ENCODE peak calls at places on chromosomes 1 and 21, in seven cellular contexts. One of them, this sample, is unnamed.

GRCh38 chr1:38785285-38786039 is 74.1 kb downstream of the RRAGC start:
- DNase-seq in SK-N-SH: no peak
- DNase-seq in esophagus muscularis mucosa: no peak
- DNase-seq in HCT116: no peak
- DNase-seq in GM23338: no peak
- DNase-seq in stomach: no peak
- DNase-seq in breast epithelium: no peak
- DNase-seq in this sample: peak; percentile 28

GRCh38 chr1:86774305-86775304 is 70.2 kb downstream of the SH3GLB1 start:
- DNase-seq in GM23338: peak; percentile 54
- DNase-seq in esophagus muscularis mucosa: no peak
- DNase-seq in breast epithelium: no peak
- DNase-seq in SK-N-SH: no peak
- DNase-seq in stomach: peak; percentile 41
- DNase-seq in HCT116: peak; percentile 49
- DNase-seq in this sample: no peak

GRCh38 chr1:147641695-147642592 is 28.4 kb downstream of the ACP6 start:
- DNase-seq in GM23338: peak; percentile 88
- DNase-seq in HCT116: peak; percentile 32
- DNase-seq in esophagus muscularis mucosa: no peak
- DNase-seq in stomach: peak; percentile 50
- DNase-seq in breast epithelium: no peak
- DNase-seq in SK-N-SH: peak; percentile 61
- DNase-seq in this sample: peak; percentile 20

GRCh38 chr1:236052227-236052993 is 12.5 kb downstream of the NID1 start:
- DNase-seq in SK-N-SH: no peak
- DNase-seq in stomach: no peak
- DNase-seq in GM23338: no peak
- DNase-seq in esophagus muscularis mucosa: no peak
- DNase-seq in HCT116: no peak
- DNase-seq in breast epithelium: no peak
- DNase-seq in this sample: no peak

GRCh38 chr1:154420172-154420571 is 15.0 kb downstream of the IL6R start:
- DNase-seq in esophagus muscularis mucosa: peak; percentile 97
- DNase-seq in stomach: peak; percentile 72
- DNase-seq in breast epithelium: peak; percentile 76
- DNase-seq in HCT116: no peak
- DNase-seq in GM23338: no peak
- DNase-seq in SK-N-SH: peak; percentile 46
- DNase-seq in this sample: no peak

GRCh38 chr1:6141601-6142000 is 38.5 kb downstream of the CHD5 start:
- DNase-seq in esophagus muscularis mucosa: no peak
- DNase-seq in stomach: no peak
- DNase-seq in GM23338: peak; percentile 81
- DNase-seq in SK-N-SH: no peak
- DNase-seq in HCT116: no peak
- DNase-seq in breast epithelium: no peak
- DNase-seq in this sample: no peak

GRCh38 chr21:28099296-28099695 is 893.4 kb downstream of the LTN1 start:
- DNase-seq in SK-N-SH: no peak
- DNase-seq in GM23338: no peak
- DNase-seq in esophagus muscularis mucosa: no peak
- DNase-seq in HCT116: no peak
- DNase-seq in stomach: no peak
- DNase-seq in breast epithelium: no peak
- DNase-seq in this sample: no peak

GRCh38 chr1:90133133-90133532 is 138.2 kb downstream of the ZNF326 start:
- DNase-seq in stomach: no peak
- DNase-seq in breast epithelium: peak; percentile 24
- DNase-seq in esophagus muscularis mucosa: no peak
- DNase-seq in HCT116: peak; percentile 31
- DNase-seq in GM23338: peak; percentile 83
- DNase-seq in SK-N-SH: peak; percentile 24
- DNase-seq in this sample: peak; percentile 61

GRCh38 chr1:59730759-59731478 is 83.8 kb upstream of the HOOK1 start:
- DNase-seq in breast epithelium: peak; percentile 47
- DNase-seq in GM23338: no peak
- DNase-seq in stomach: peak; percentile 74
- DNase-seq in HCT116: peak; percentile 71
- DNase-seq in SK-N-SH: no peak
- DNase-seq in esophagus muscularis mucosa: peak; percentile 96
- DNase-seq in this sample: no peak

GRCh38 chr1:226404063-226404903 is 3.6 kb downstream of the PARP1 start:
- DNase-seq in stomach: no peak
- DNase-seq in HCT116: no peak
- DNase-seq in GM23338: no peak
- DNase-seq in SK-N-SH: peak; percentile 38
- DNase-seq in breast epithelium: no peak
- DNase-seq in esophagus muscularis mucosa: no peak
- DNase-seq in this sample: no peak

GRCh38 chr1:166908942-166909341 is 32.9 kb upstream of the TADA1 start:
- DNase-seq in GM23338: no peak
- DNase-seq in HCT116: no peak
- DNase-seq in breast epithelium: no peak
- DNase-seq in esophagus muscularis mucosa: no peak
- DNase-seq in SK-N-SH: no peak
- DNase-seq in stomach: no peak
- DNase-seq in this sample: no peak

GRCh38 chr1:151346082-151346768 is 827 bp downstream of the RFX5 start:
- DNase-seq in stomach: no peak
- DNase-seq in HCT116: no peak
- DNase-seq in breast epithelium: no peak
- DNase-seq in GM23338: peak; percentile 3
- DNase-seq in SK-N-SH: no peak
- DNase-seq in esophagus muscularis mucosa: no peak
- DNase-seq in this sample: no peak

GRCh38 chr1:37038079-37038702 is 3.9 kb upstream of the GRIK3 start:
- DNase-seq in SK-N-SH: peak; percentile 54
- DNase-seq in breast epithelium: peak; percentile 50
- DNase-seq in esophagus muscularis mucosa: no peak
- DNase-seq in stomach: no peak
- DNase-seq in GM23338: peak; percentile 63
- DNase-seq in HCT116: peak; percentile 7
- DNase-seq in this sample: no peak

GRCh38 chr1:70288171-70288570 is 66.4 kb downstream of the ANKRD13C start:
- DNase-seq in GM23338: no peak
- DNase-seq in stomach: no peak
- DNase-seq in esophagus muscularis mucosa: no peak
- DNase-seq in HCT116: no peak
- DNase-seq in SK-N-SH: no peak
- DNase-seq in breast epithelium: no peak
- DNase-seq in this sample: no peak

GRCh38 chr1:36847761-36848160 is 186.6 kb downstream of the GRIK3 start:
- DNase-seq in SK-N-SH: peak; percentile 68
- DNase-seq in stomach: no peak
- DNase-seq in breast epithelium: no peak
- DNase-seq in HCT116: no peak
- DNase-seq in GM23338: peak; percentile 64
- DNase-seq in esophagus muscularis mucosa: no peak
- DNase-seq in this sample: no peak

GRCh38 chr1:63794927-63795326 is 21.1 kb downstream of the ROR1 start:
- DNase-seq in SK-N-SH: no peak
- DNase-seq in HCT116: no peak
- DNase-seq in breast epithelium: no peak
- DNase-seq in esophagus muscularis mucosa: no peak
- DNase-seq in GM23338: peak; percentile 88
- DNase-seq in stomach: no peak
- DNase-seq in this sample: no peak

GRCh38 chr21:27040738-27041137 is 73.8 kb upstream of the ADAMTS5 start:
- DNase-seq in SK-N-SH: no peak
- DNase-seq in esophagus muscularis mucosa: no peak
- DNase-seq in HCT116: no peak
- DNase-seq in breast epithelium: no peak
- DNase-seq in stomach: no peak
- DNase-seq in GM23338: no peak
- DNase-seq in this sample: no peak

GRCh38 chr1:237760981-237761380 is 129.7 kb downstream of the ZP4 start:
- DNase-seq in stomach: no peak
- DNase-seq in breast epithelium: no peak
- DNase-seq in GM23338: no peak
- DNase-seq in esophagus muscularis mucosa: no peak
- DNase-seq in SK-N-SH: no peak
- DNase-seq in HCT116: no peak
- DNase-seq in this sample: no peak

GRCh38 chr1:233240839-233241682 is 54.5 kb downstream of the PCNX2 start:
- DNase-seq in breast epithelium: peak; percentile 28
- DNase-seq in esophagus muscularis mucosa: peak; percentile 91
- DNase-seq in stomach: peak; percentile 65
- DNase-seq in GM23338: peak; percentile 53
- DNase-seq in SK-N-SH: peak; percentile 53
- DNase-seq in HCT116: no peak
- DNase-seq in this sample: no peak

GRCh38 chr1:27601771-27602509 is 2.0 kb downstream of the AHDC1 start:
- DNase-seq in GM23338: no peak
- DNase-seq in SK-N-SH: peak; percentile 73
- DNase-seq in esophagus muscularis mucosa: no peak
- DNase-seq in HCT116: no peak
- DNase-seq in breast epithelium: peak; percentile 64
- DNase-seq in stomach: peak; percentile 74
- DNase-seq in this sample: no peak

DNA sequence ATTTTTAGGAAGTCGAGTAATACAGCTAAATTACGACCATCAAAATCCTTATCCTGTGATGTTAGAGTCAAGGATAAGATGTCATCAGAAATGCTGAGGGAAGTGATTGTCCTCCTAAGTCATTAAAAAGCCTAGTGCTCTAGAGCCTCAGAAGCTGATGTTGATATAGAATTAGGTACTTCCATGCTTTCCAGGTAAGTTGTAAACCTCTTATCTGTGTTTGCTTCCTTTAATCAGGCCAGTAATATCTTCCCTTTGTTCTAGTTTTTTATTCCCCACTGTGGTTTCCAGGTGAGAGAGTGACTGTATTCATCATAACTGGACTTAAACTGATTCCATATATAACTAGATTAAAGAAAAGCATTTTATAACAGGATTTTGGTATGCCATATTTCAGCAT is 44.4 kb downstream of the SMG7 start:
- DNase-seq in GM23338: no peak
- DNase-seq in esophagus muscularis mucosa: no peak
- DNase-seq in HCT116: no peak
- DNase-seq in SK-N-SH: no peak
- DNase-seq in stomach: no peak
- DNase-seq in breast epithelium: no peak
- DNase-seq in this sample: no peak
- H3K27ac ChIP-seq in GM23338: no peak overlapping the region
- H3K27ac ChIP-seq in esophagus muscularis mucosa: no peak overlapping the region
- H3K27ac ChIP-seq in HCT116: no peak overlapping the region
- H3K27ac ChIP-seq in SK-N-SH: no peak overlapping the region
- H3K27ac ChIP-seq in stomach: no peak overlapping the region
- H3K27ac ChIP-seq in breast epithelium: no peak overlapping the region
- H3K27ac ChIP-seq in this sample: no peak overlapping the region

DNA sequence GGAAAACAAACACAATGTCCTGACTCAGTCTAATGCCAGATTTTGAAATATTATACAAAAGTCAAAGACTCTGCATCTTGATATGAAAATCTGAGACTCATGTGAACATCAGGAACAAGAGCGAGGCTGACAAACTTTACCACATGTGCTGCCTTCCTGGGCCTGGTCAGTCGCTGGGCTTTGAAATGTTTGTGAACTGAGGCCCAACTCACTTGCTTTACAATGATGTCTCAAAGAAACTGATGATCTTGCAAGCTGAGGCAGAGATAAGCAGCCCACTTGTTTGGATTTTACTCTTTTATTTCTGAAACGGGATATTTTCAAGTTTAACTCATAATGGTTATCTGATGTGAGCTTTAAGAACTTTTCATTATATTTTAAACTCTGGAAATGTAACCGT is 2.1 kb downstream of the BCAR3 start:
- DNase-seq in stomach: no peak
- DNase-seq in GM23338: no peak
- DNase-seq in SK-N-SH: no peak
- DNase-seq in esophagus muscularis mucosa: no peak
- DNase-seq in breast epithelium: no peak
- DNase-seq in HCT116: no peak
- DNase-seq in this sample: no peak
- H3K4me3 ChIP-seq in stomach: no peak overlapping the region
- H3K4me3 ChIP-seq in GM23338: no peak overlapping the region
- H3K4me3 ChIP-seq in SK-N-SH: peak overlapping the region; percentile 86
- H3K4me3 ChIP-seq in esophagus muscularis mucosa: no peak overlapping the region
- H3K4me3 ChIP-seq in breast epithelium: no peak overlapping the region
- H3K4me3 ChIP-seq in HCT116: peak overlapping the region; percentile 77
- H3K4me3 ChIP-seq in this sample: no peak overlapping the region

DNA sequence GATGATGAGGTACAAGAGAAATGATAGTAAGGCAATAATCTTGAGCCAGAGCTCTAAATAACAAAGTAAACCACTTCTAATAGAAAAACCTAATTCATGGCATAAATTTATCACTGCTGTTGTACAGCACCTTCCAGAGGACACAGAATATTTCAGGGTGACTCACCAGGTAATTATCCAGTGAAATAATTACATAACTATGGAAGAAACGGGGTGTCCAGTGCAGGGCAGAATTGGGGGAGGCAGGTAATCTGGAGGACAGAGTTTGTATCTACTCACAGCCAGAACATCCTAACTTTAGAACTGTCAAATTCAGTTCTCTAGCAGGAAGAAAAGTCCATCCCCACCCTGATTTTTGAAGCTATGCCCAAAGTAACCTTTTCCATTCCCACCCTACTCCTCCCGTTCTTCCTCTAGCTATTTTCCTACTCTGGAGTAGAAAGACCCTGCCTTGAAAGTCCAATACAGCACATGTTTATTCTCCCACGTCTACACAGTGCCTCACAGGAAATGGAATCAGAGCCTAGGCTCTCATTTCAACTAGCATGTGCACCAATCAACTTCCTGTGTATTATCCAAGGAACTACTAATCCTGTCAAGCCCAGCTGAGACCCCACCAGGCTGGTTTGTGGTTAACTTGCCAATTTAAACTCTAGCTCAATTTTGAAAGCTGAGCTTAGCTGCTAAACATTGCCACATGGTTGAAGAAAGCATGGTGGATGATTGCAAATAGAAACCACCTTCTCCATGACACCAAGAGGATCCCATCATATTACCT is 96.6 kb downstream of the PTPN14 start:
- DNase-seq in breast epithelium: no peak
- DNase-seq in esophagus muscularis mucosa: no peak
- DNase-seq in GM23338: no peak
- DNase-seq in HCT116: no peak
- DNase-seq in stomach: no peak
- DNase-seq in SK-N-SH: no peak
- DNase-seq in this sample: peak; percentile 83
- TF ChIP-seq POLR2AphosphoS5 in breast epithelium: no peak
- TF ChIP-seq POLR2AphosphoS5 in esophagus muscularis mucosa: no peak
- TF ChIP-seq POLR2AphosphoS5 in GM23338: no peak
- TF ChIP-seq POLR2AphosphoS5 in HCT116: no peak
- TF ChIP-seq POLR2AphosphoS5 in stomach: no peak
- TF ChIP-seq POLR2AphosphoS5 in SK-N-SH: peak; percentile 32
- TF ChIP-seq POLR2AphosphoS5 in this sample: peak; percentile 35

DNA sequence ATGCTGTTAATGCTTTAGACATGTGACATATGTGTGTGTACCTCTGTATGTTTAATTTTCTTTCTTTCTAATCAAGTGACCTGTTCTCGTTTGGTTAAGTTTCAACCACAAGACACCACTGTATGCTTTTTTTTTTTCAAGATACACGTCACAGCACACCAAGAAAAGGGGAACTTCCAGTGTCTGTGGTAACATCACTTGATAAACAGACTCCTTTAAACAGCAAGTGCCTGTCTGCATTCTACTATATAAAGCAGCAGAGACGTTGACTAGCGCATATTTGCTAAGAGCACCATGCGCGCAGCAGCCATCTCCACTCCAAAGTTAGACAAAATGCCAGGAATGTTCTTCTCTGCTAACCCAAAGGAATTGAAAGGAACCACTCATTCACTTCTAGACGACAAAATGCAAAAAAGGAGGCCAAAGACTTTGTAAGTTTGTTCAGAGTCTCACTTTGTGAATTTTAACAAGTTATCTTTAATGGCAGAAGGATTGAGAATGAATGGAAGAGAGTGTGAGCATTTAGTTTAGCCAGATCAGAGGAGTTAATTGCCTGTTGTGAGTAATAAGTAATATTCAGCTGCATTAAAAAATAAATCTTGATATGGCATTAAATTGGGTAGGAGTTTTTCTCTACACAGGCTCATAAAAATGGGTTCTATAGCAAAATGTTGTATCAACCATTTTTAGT is at the start of gene RGS1:
- DNase-seq in esophagus muscularis mucosa: no peak
- DNase-seq in breast epithelium: no peak
- DNase-seq in SK-N-SH: no peak
- DNase-seq in stomach: peak; percentile 56
- DNase-seq in HCT116: no peak
- DNase-seq in GM23338: peak; percentile 8
- DNase-seq in this sample: no peak
- H3K27ac ChIP-seq in esophagus muscularis mucosa: peak within 1 kb of the TSS; percentile 40
- H3K27ac ChIP-seq in breast epithelium: no peak within 1 kb of the TSS
- H3K27ac ChIP-seq in SK-N-SH: no peak within 1 kb of the TSS
- H3K27ac ChIP-seq in stomach: peak within 1 kb of the TSS; percentile 52
- H3K27ac ChIP-seq in HCT116: no peak within 1 kb of the TSS
- H3K27ac ChIP-seq in GM23338: no peak within 1 kb of the TSS
- H3K27ac ChIP-seq in this sample: no peak within 1 kb of the TSS